ENCODE peak calls at places on chromosomes 7 and 10, in five cellular contexts. I is stomach, C is SK-N-SH, E is PC-3, S is cardiac muscle cell. P is an unnamed sample. For H3K4me1, the result is how much of the 10 kb centered on the place peaks cover.

GRCh38 chr7:1290262-1291039 is 57.8 kb downstream of the UNCX start:
- DNase-seq in I (peak), E (peak), S (peak), C (no peak), P (no peak)

GRCh38 chr10:124671486-124672075 is 72.6 kb downstream of the FAM53B start:
- DNase-seq in E (peak), S (no peak), I (no peak), C (peak), P (peak)

GRCh38 chr7:10507032-10507431 is 466.6 kb upstream of the PHF14 start:
- DNase-seq in C (no peak), I (no peak), S (no peak), E (no peak), P (no peak)

GRCh38 chr7:131859162-131859821 is 302.9 kb upstream of the PODXL start:
- DNase-seq in I (peak), E (peak), C (peak), S (peak), P (peak)

GRCh38 chr10:35896011-35896410 is 253.9 kb upstream of the FZD8 start:
- DNase-seq in S (no peak), E (no peak), C (no peak), I (no peak), P (no peak)

GRCh38 chr7:37320840-37321468 is 127.7 kb downstream of the ELMO1 start:
- DNase-seq in I (no peak), E (no peak), S (no peak), C (no peak), P (no peak)

GRCh38 chr7:64882341-64883112 is 20.5 kb upstream of the ZNF273 start:
- DNase-seq in I (peak), E (no peak), C (peak), S (no peak), P (no peak)

GRCh38 chr10:77844713-77845454 is 81.7 kb downstream of the DLG5 start:
- DNase-seq in S (no peak), I (no peak), E (peak), C (no peak), P (no peak)

GRCh38 chr7:55078465-55079372 is 59.9 kb downstream of the EGFR start:
- DNase-seq in E (no peak), I (peak), C (no peak), S (no peak), P (peak)

DNA sequence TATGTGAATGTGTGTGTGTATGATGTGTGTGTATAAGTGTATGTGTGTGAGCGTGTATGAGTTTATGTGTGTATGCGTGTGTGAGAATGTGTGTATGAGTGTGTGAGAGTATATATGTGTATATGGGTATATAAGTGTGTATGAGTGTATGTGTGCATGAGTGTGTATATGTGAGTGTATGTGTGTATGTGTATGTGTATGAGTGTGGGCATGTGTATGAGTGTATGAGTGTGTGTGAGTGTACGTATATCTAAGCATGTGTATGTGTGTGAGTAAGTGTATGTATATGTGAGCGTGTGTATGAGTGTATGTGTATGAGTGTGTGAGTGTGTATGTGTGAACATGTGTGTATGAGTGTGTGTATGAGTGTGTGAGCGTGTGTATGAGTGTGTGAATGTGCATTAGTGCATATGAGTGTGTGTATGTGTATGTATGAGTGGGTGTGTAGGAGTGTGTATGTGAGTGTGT is 12.9 kb downstream of the SLC13A4 start:
- DNase-seq in I (no peak), E (no peak), S (no peak), C (no peak), P (no peak)
- H3K4me1 ChIP-seq in I (under half), E (under half), S (under half), C (half or more), P (under half)

GRCh38 chr7:4633012-4633411 is 49.1 kb upstream of the FOXK1 start:
- DNase-seq in I (no peak), E (peak), C (no peak), S (no peak), P (no peak)

GRCh38 chr7:4634166-4634565 is 47.9 kb upstream of the FOXK1 start:
- DNase-seq in E (no peak), C (no peak), S (no peak), I (no peak), P (no peak)

GRCh38 chr7:4629287-4629905 is 52.7 kb upstream of the FOXK1 start:
- DNase-seq in S (no peak), I (no peak), E (no peak), C (peak), P (no peak)

GRCh38 chr7:4631021-4631663 is 51.0 kb upstream of the FOXK1 start:
- DNase-seq in I (no peak), S (no peak), E (no peak), C (peak), P (no peak)

DNA sequence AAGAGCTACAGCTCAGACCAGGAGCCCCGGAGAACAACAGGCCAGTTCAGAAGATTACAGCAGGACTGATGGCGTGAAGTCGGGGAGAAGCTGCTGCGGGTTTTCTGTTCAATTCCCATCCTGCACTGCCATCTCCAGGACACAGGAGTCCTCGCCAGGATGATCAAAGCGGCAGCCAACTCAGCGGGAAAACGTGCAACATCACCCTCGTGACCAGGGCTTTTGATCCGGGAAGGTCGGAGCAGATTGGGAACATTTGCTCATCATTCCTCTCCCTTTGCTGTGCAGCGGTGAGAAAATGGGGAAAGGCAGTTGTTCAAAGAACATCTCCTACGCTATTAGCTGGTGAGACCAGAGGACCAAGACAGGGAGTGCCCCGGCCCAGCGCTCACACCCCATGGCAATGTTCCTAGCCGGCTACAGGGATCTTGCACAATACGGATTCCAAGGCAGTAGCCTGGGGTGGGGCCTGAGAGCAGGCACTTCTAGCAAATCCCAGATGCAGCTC is 50.4 kb upstream of the FOXK1 start:
- DNase-seq in C (peak), I (peak), S (peak), E (peak), P (peak)
- TF ChIP-seq CTCF in C (peak), I (no peak), S (peak), E (peak), P (peak)

GRCh38 chr7:151847681-151848081 is 29.2 kb downstream of the PRKAG2 start:
- DNase-seq in E (no peak), I (no peak), S (no peak), C (no peak), P (no peak)
- H3K4me1 ChIP-seq in E (under half), I (under half), S (under half), C (under half), P (under half)

DNA sequence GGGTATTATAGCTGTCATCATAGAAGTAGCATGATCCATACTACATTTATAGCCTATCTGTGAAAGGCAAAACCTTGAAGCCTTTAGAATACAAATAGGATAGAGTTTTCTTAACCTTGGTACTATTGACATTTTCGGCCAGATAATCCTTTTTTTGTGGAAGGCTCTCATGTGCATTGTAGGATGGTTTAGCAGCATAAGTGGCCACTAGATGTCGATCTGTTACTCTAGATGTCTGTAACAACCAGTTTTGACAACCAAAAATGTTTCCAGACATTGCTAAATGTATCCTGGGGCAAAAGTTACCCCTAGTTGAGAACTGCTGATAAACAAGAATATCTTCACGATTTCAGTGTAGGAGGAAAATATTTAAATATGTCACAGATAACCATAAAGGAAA is 319.4 kb upstream of the GALNT17 start:
- DNase-seq in S (no peak), E (no peak), I (no peak), C (no peak), P (no peak)
- TF ChIP-seq CTCF in S (no peak), E (no peak), I (no peak), C (peak), P (peak)

GRCh38 chr7:32888505-32888904 is 3.1 kb downstream of the KBTBD2 start:
- DNase-seq in S (no peak), I (no peak), E (no peak), C (no peak), P (no peak)
- H3K4me1 ChIP-seq in S (under half), I (half or more), E (under half), C (under half), P (under half)

P was measured in BE2C.